ENCODE peak calls at places on chromosomes 3 and 15, in four cellular contexts. D is IMR-90, E is mesendoderm, R is neuronal stem cell. G is an unnamed sample.

GRCh38 chr3:64358176-64358575 is 132.9 kb upstream of the PRICKLE2 start:
- DNase-seq in D (no peak), E (peak; percentile 50), R (no peak), G (no peak)

GRCh38 chr15:68204776-68205557 is at the start of gene CALML4:
- DNase-seq in R (no peak), E (no peak), D (no peak), G (no peak)

GRCh38 chr3:176663819-176664218 is 533.5 kb downstream of the TBL1XR1 start:
- DNase-seq in D (peak; percentile 66), E (peak; percentile 63), R (peak; percentile 20), G (no peak)

GRCh38 chr3:4740397-4741105 is 238.7 kb upstream of the BHLHE40 start:
- DNase-seq in E (no peak), R (no peak), D (no peak), G (peak; percentile 25)

GRCh38 chr15:98657721-98658120 is 9.4 kb downstream of the IGF1R start:
- DNase-seq in D (peak; percentile 61), R (no peak), E (no peak), G (no peak)

GRCh38 chr15:75646944-75647364 is 758 bp upstream of the SNX33 start:
- DNase-seq in D (no peak), R (no peak), E (peak; percentile 30), G (peak; percentile 38)

GRCh38 chr15:100859970-100860828 is 19.4 kb upstream of the ALDH1A3 start:
- DNase-seq in R (no peak), E (no peak), D (no peak), G (peak; percentile 58)

GRCh38 chr3:17009831-17010230 is 125.1 kb downstream of the PLCL2 start:
- DNase-seq in D (no peak), R (no peak), E (no peak), G (no peak)

GRCh38 chr3:139554628-139555027 is 15.1 kb upstream of the RBP1 start:
- DNase-seq in E (no peak), R (no peak), D (no peak), G (no peak)

GRCh38 chr3:198112031-198112430 is 152.0 kb downstream of the LMLN start:
- DNase-seq in E (no peak), D (no peak), R (no peak), G (peak; percentile 59)

GRCh38 chr15:71333839-71334238 is 218.6 kb downstream of the THSD4 start:
- DNase-seq in R (no peak), E (no peak), D (peak; percentile 91), G (peak; percentile 53)

DNA sequence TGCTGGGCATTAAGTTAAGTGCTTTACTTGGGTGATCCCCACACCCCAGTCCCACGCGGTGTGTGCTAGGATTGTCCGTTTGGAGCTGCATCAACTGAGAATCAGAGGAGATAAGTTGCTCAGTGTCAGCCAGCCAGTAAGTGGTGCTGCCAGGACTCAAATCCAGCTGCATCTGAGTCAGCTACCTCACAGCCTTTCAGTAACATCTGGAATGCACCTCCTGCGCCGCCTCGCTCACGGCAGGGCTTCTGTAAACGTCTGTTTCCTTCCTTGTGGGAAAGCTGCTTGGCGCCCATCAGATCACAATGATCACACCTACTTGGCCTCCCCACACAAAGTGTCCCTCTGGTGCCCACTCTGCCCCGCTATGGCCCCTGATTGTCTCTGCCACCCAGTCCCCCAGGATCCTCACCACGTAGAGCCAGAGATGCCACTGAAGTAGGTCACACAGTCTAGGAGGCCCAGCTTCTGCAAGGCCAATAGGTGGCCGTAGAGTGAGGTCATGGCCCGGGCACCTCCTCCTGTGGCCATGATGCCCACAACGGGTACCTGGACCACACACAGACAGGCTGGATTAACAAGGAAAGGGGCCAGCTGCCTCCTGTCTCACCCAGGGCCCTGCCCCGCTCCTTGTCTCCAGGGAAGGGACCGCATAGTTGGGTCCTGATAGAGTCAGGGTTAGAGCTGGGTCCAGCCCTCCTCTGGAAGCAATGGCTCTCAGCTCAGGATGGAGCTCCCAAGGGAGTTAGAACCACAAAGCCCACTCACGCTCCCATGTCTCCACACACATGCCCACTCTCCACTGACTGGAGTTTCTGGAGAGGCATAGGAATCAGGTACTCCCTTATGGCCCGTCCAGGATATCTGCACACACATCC is 13.5 kb downstream of the PLA2G4D start:
- DNase-seq in D (peak; percentile 41), E (peak; percentile 59), R (no peak), G (peak; percentile 42)
- H2AK5ac ChIP-seq in D (no peak overlapping the region), E (no peak overlapping the region), R (peak overlapping the region; percentile 36), G (no peak overlapping the region)

DNA sequence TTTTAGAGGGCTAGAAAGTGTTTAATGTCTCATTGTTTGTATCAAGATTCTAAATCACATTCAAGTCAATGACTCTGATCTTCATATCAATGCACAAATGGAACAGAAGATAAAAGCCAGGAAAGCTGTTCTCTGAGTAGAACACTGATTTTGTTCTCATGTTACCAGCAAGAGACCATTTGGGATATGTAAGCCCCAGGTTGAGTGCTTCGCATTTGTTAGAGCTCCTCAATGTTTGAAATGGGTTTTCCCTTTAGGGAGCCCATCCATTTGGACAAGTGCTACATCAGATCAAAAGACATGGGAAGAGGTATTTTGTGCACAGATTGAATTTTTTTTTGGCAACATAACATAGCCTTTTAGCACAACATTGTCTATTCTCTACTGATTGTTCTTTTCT is 74.6 kb upstream of the ZPLD1 start:
- DNase-seq in R (no peak), E (no peak), D (no peak), G (no peak)
- H3K4me3 ChIP-seq in R (no peak overlapping the region), E (no peak overlapping the region), D (no peak overlapping the region), G (no peak overlapping the region)

GRCh38 chr15:70291295-70291694 is 193.6 kb upstream of the TLE3 start:
- DNase-seq in R (no peak), D (no peak), E (no peak), G (no peak)
- H2AK5ac ChIP-seq in R (no peak overlapping the region), D (no peak overlapping the region), E (peak overlapping the region; percentile 30), G (peak overlapping the region; percentile 87)

GRCh38 chr3:46020766-46021510 is 6.3 kb downstream of the XCR1 start:
- DNase-seq in R (no peak), D (no peak), E (no peak), G (no peak)
- H3K4me3 ChIP-seq in R (no peak overlapping the region), D (no peak overlapping the region), E (no peak overlapping the region), G (peak overlapping the region; percentile 6)

GRCh38 chr3:39406368-39407258 is at the start of gene RPSA:
- DNase-seq in D (peak; percentile 96), E (peak; percentile 98), R (peak; percentile 94), G (peak; percentile 96)
- H2AK5ac ChIP-seq in D (peak within 1 kb of the TSS; percentile 61), E (peak within 1 kb of the TSS; percentile 82), R (no peak within 1 kb of the TSS), G (peak within 1 kb of the TSS; percentile 73)

GRCh38 chr3:23675010-23675409 is 130.7 kb upstream of the UBE2E1 start:
- DNase-seq in D (no peak), E (no peak), R (no peak), G (no peak)
- H3K4me3 ChIP-seq in D (no peak overlapping the region), E (no peak overlapping the region), R (no peak overlapping the region), G (no peak overlapping the region)

G was measured in trophoblast cell.